ENCODE peak calls at places on chromosomes 11 and 22, in six cellular contexts. E, D, U, Q, Z and J are unnamed samples.
A peak's percentile ranks its signal among the peaks of the same experiment; 100 is the strongest.

GRCh38 chr11:103923473-103923931 is 112.9 kb upstream of the DDI1 start:
- DNase-seq in Q (peak; percentile 68), Z (no peak), D (no peak), E (no peak), U (no peak), J (no peak)

GRCh38 chr22:35488513-35488912 is 52.1 kb upstream of the RASD2 start:
- DNase-seq in Z (no peak), Q (peak; percentile 37), E (no peak), D (no peak), U (no peak), J (no peak)

GRCh38 chr11:33861366-33861765 is 30.5 kb downstream of the LMO2 start:
- DNase-seq in Z (no peak), Q (no peak), E (no peak), D (no peak), U (no peak), J (no peak)

GRCh38 chr11:113178671-113179070 is 135.7 kb upstream of the TTC12 start:
- DNase-seq in D (no peak), Z (no peak), E (no peak), U (no peak), Q (no peak), J (no peak)

GRCh38 chr22:31892080-31892433 is 52.3 kb upstream of the YWHAH start:
- DNase-seq in D (no peak), U (no peak), Z (no peak), E (no peak), Q (no peak), J (no peak)

GRCh38 chr22:23187201-23187600 is 6.9 kb downstream of the BCR start:
- DNase-seq in D (no peak), E (no peak), Q (no peak), U (no peak), Z (no peak), J (no peak)

GRCh38 chr11:34065505-34066203 is 14.1 kb downstream of the CAPRIN1 start:
- DNase-seq in Z (peak; percentile 33), D (no peak), Q (no peak), E (no peak), U (no peak), J (peak; percentile 46)

GRCh38 chr22:36384766-36385400 is 2.9 kb downstream of the MYH9 start:
- DNase-seq in E (no peak), Z (peak; percentile 51), Q (no peak), U (no peak), D (peak; percentile 65), J (no peak)

GRCh38 chr11:66106786-66107599 is 36.9 kb downstream of the PACS1 start:
- DNase-seq in Q (no peak), U (no peak), E (no peak), Z (peak; percentile 43), D (no peak), J (no peak)

GRCh38 chr11:121588747-121589146 is 136.0 kb upstream of the SORL1-AS1 start:
- DNase-seq in D (no peak), Z (no peak), E (no peak), Q (no peak), U (no peak), J (no peak)

GRCh38 chr11:66529069-66529468 is 16.8 kb downstream of the ZDHHC24 start:
- DNase-seq in E (no peak), D (no peak), Q (no peak), U (no peak), Z (no peak), J (no peak)

GRCh38 chr11:128886401-128887119 is 4.6 kb upstream of the KCNJ5 start:
- DNase-seq in E (no peak), Z (no peak), Q (peak; percentile 50), D (peak; percentile 38), U (no peak), J (no peak)